ENCODE peak calls at places on chromosomes 11 and 22, in five cellular contexts. K, B, M, P and Z are unnamed samples.

GRCh38 chr11:108733479-108734116 is 68.7 kb downstream of the DDX10 start:
- DNase-seq in M (no peak), P (no peak), B (peak; percentile 93), K (no peak), Z (no peak)

GRCh38 chr11:64898541-64898940 is 18.5 kb downstream of the ATG2A start:
- DNase-seq in K (no peak), M (no peak), B (no peak), P (no peak), Z (no peak)

GRCh38 chr11:77515483-77515882 is 41.6 kb upstream of the PAK1 start:
- DNase-seq in P (peak; percentile 65), K (peak; percentile 3), M (no peak), B (no peak), Z (no peak)

GRCh38 chr11:132780051-132780450 is 752.2 kb downstream of the OPCML start:
- DNase-seq in M (no peak), B (no peak), P (no peak), K (no peak), Z (no peak)

GRCh38 chr22:26952654-26953379 is 295.4 kb downstream of the MIAT start:
- DNase-seq in B (no peak), P (no peak), K (peak; percentile 71), M (no peak), Z (no peak)

GRCh38 chr11:105054723-105055492 is 9.8 kb upstream of the CARD16 start:
- DNase-seq in K (no peak), P (no peak), M (no peak), B (no peak), Z (no peak)

GRCh38 chr11:82191690-82192089 is 542.0 kb downstream of the FAM181B start:
- DNase-seq in P (no peak), K (no peak), M (no peak), B (no peak), Z (no peak)

GRCh38 chr11:27926981-27927481 is 180.9 kb downstream of the KIF18A start:
- DNase-seq in B (no peak), K (no peak), M (no peak), P (no peak), Z (no peak)

GRCh38 chr11:20004856-20005255 is 155.4 kb downstream of the DBX1 start:
- DNase-seq in B (no peak), K (no peak), P (no peak), M (no peak), Z (no peak)

GRCh38 chr11:77752518-77752917 is 68.0 kb downstream of the RSF1 start:
- DNase-seq in P (no peak), B (no peak), K (no peak), M (no peak), Z (no peak)

GRCh38 chr22:46087816-46088277 is 62.5 kb upstream of the PPARA start:
- DNase-seq in B (no peak), P (no peak), K (no peak), M (peak; percentile 73), Z (peak; percentile 67)

GRCh38 chr11:35662061-35662648 is 420 bp upstream of the TRIM44 start:
- DNase-seq in B (peak; percentile 27), K (no peak), M (no peak), P (peak; percentile 92), Z (peak; percentile 8)

GRCh38 chr11:63764712-63765631 is 3.6 kb downstream of the ZFTA start:
- DNase-seq in P (peak; percentile 75), B (no peak), M (no peak), K (peak; percentile 70), Z (no peak)
- TF ChIP-seq KDM1A in P (no peak), B (no peak), M (no peak), K (no peak), Z (no peak)

GRCh38 chr11:129680907-129681306 is 134.7 kb upstream of the TMEM45B start:
- DNase-seq in B (no peak), M (no peak), K (no peak), P (no peak), Z (no peak)
- TF ChIP-seq KDM1A in B (no peak), M (no peak), K (no peak), P (no peak), Z (no peak)

DNA sequence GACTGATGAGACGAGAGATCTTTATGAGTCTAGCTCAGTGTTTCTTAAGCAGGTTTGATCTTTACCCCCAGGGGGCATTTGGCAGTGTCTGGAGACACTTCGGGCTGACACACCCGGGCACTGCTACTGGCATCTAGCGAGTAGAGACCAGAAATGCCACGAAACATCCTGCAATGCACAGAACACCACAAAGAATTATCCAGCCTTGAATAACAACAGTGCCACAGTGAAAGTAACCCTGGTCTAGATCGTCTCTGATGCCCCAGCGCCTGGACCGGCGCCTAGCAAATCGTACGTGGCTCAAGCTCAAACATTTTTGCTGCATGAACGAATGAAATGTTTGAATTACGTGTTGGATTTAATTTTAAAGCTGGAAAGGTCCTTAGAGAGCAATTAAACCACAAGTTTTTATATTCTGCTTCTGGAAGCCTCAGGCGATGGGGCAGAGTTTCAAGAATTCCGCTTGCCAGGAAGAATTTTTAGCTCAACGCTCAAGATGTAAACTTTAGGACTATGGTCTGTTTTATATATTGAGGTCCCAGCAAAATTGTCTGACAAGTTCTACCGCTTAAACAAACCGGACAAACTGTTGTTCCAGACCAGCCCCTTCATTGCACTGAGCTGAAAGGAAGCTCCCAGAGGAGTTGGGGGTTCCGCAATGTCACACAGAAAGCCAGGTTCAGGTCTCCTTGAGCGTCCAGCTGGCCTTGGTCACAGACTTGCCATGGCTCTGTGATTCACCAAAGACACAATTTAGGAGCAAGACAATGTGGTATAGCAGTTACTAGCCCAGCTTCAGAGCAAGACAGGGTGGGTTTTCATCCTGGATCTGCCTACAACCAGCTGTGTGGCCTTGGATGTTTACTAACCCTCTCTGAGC is 44.2 kb upstream of the SMTN start:
- DNase-seq in B (no peak), M (no peak), P (no peak), K (no peak), Z (peak; percentile 60)
- TF ChIP-seq KDM1A in B (no peak), M (no peak), P (no peak), K (no peak), Z (no peak)

GRCh38 chr22:50218996-50219727 is 18.4 kb downstream of the SELENOO start:
- DNase-seq in P (peak; percentile 32), B (no peak), M (peak; percentile 79), K (peak; percentile 76), Z (no peak)
- TF ChIP-seq KDM1A in P (no peak), B (no peak), M (no peak), K (no peak), Z (no peak)

GRCh38 chr11:120339394-120339890 is 3.2 kb downstream of the ARHGEF12 start:
- DNase-seq in K (no peak), P (peak; percentile 40), B (no peak), M (peak; percentile 67), Z (no peak)

GRCh38 chr11:120342678-120343077 is 6.5 kb downstream of the ARHGEF12 start:
- DNase-seq in K (no peak), B (no peak), M (no peak), P (no peak), Z (no peak)

GRCh38 chr11:120342226-120342625 is 6.0 kb downstream of the ARHGEF12 start:
- DNase-seq in K (no peak), B (no peak), P (no peak), M (no peak), Z (no peak)

GRCh38 chr11:120337896-120338840 is 2.0 kb downstream of the ARHGEF12 start:
- DNase-seq in P (peak; percentile 27), M (no peak), B (no peak), K (no peak), Z (no peak)

GRCh38 chr11:120340529-120340928 is 4.3 kb downstream of the ARHGEF12 start:
- DNase-seq in K (no peak), B (no peak), M (no peak), P (no peak), Z (no peak)
- TF ChIP-seq KDM1A in K (no peak), B (no peak), M (no peak), P (no peak), Z (no peak)

DNA sequence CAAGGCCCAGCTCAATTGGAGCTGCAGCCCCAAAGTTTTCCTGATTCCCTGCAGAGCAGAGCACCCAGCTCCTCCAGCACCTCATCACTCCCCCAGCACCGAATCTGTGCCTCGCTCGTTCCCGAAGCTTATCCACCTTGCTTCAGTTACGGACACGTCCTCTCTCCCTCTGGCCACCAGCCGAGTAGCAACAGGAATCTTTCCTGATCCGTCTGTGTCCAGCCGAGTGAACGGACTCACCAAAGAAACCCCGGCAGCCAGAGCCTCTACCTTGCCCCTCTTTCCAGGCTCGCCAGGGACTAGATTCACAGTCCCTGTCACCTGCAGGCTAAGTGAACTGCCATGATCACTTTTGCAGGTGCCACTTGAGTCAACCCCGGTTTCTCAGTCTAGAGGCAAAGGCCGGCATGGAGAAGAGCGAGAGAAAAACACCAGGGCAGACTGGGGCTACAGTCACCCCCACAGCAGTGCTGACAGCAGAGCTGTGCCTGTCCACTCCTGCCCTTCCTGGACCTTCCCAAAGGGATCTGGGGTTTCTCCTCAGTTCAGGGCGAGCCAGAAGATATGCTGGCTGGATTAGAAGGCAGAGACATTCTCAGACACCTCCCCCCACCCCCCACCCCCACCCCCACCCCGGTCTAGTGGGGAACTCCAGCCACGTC is 32.3 kb downstream of the BID start:
- DNase-seq in K (no peak), P (no peak), B (peak; percentile 40), M (no peak), Z (no peak)
- TF ChIP-seq KDM1A in K (no peak), P (no peak), B (no peak), M (no peak), Z (no peak)

GRCh38 chr11:26778000-26778757 is 56.3 kb upstream of the SLC5A12 start:
- DNase-seq in P (no peak), M (no peak), B (no peak), K (no peak), Z (no peak)
- TF ChIP-seq KDM1A in P (no peak), M (no peak), B (no peak), K (no peak), Z (no peak)